ENCODE peak calls at places on chromosome 18, in ten cellular contexts. S is CD8-positive, alpha-beta T cell; X is trophoblast cell; O is suprapubic skin; R is uterus; A is upper lobe of left lung; Q is IMR-90; Y is K562; D is stomach; I is HCT116. G is an unnamed sample. For H3K9me3 and H3K4me1, the result is how much of the 10 kb centered on the place peaks cover.

GRCh38 chr18:12742453-12742852 is 39.6 kb downstream of the PSMG2 start:
- DNase-seq in S (no peak), X (no peak), O (no peak), R (no peak), A (no peak), Q (peak), Y (no peak), D (no peak), I (no peak), G (no peak)

GRCh38 chr18:49359732-49360444 is 100.6 kb downstream of the DYM start:
- DNase-seq in S (no peak), X (no peak), O (no peak), R (no peak), A (no peak), Q (peak), Y (no peak), D (no peak), I (no peak), G (no peak)

GRCh38 chr18:27057459-27058302 is 127.4 kb downstream of the CHST9 start:
- DNase-seq in S (no peak), X (no peak), O (no peak), R (no peak), A (no peak), Q (no peak), Y (no peak), D (no peak), I (no peak), G (no peak)

GRCh38 chr18:78781601-78781960 is 198.0 kb upstream of the SALL3 start:
- DNase-seq in S (no peak), X (no peak), O (peak), R (no peak), A (peak), Q (no peak), Y (no peak), D (peak), I (no peak), G (no peak)

GRCh38 chr18:70181725-70182124 is 23.8 kb downstream of the RTTN start:
- DNase-seq in S (no peak), X (no peak), O (no peak), R (no peak), A (no peak), Q (no peak), Y (no peak), D (no peak), I (no peak), G (no peak)

GRCh38 chr18:48785686-48786470 is 164.9 kb downstream of the SMAD7 start:
- DNase-seq in S (no peak), X (no peak), O (peak), R (no peak), A (no peak), Q (no peak), Y (no peak), D (no peak), I (no peak), G (no peak)

GRCh38 chr18:63683152-63683551 is 19.6 kb upstream of the SERPINB11 start:
- DNase-seq in S (no peak), X (peak), O (no peak), R (no peak), A (no peak), Q (peak), Y (no peak), D (peak), I (no peak), G (no peak)

GRCh38 chr18:38033282-38033681 is 467.7 kb upstream of the CELF4 start:
- DNase-seq in S (no peak), X (no peak), O (no peak), R (no peak), A (no peak), Q (no peak), Y (no peak), D (no peak), I (no peak), G (no peak)

GRCh38 chr18:23384778-23385736 is 68.0 kb upstream of the RIOK3 start:
- DNase-seq in S (no peak), X (no peak), O (no peak), R (no peak), A (no peak), Q (no peak), Y (no peak), D (no peak), I (no peak), G (peak)

GRCh38 chr18:50507120-50507590 is 52.7 kb upstream of the MAPK4 start:
- DNase-seq in S (no peak), X (peak), O (no peak), R (no peak), A (no peak), Q (no peak), Y (peak), D (peak), I (no peak), G (peak)

DNA sequence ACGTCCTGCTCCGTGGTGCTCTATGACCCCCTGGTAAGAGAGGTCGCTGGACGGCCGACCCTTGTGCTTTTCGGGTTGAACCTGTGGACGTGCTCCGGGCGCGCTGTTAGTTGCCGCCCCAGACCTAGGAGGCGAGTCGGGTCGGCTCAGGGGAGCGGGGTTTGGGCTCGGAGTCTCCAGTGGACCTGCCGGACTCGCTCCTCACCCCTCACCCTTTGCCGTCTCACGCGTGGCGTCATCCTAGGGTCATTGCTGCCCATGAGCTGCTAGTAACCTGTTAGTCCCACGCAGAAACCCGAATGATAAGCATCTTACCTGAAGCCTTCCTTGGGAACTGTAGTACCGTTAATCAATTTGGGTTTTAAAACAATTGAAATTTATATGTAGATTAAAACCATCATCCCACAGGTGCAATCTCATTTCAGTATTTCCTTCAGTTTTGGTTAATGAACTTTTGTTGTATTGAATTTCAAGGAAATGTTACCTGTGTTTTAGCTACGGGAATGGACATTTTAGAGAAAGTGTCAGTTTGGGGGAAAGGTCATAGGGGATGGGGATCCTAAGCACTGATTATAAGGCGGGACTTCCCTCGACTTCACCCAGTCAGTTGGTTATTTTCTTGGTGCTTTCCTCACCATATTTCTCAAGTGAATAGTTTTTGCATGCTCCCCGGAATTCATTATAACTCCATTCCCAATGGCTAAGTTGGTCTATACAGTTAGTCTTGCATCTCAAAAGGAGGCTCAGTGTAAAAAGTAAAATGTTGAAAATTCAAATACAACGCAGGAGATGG is 536 bp downstream of the ELP2 start:
- DNase-seq in S (no peak), X (no peak), O (no peak), R (no peak), A (peak), Q (peak), Y (peak), D (no peak), I (no peak), G (no peak)
- H3K27ac ChIP-seq in S (peak), X (peak), O (peak), R (peak), A (peak), Q (peak), Y (peak), D (peak), I (peak), G (peak)

GRCh38 chr18:8821531-8821930 is 116.2 kb downstream of the MTCL1 start:
- DNase-seq in S (no peak), X (no peak), O (no peak), R (no peak), A (no peak), Q (no peak), Y (no peak), D (no peak), I (no peak), G (no peak)
- H3K9me3 ChIP-seq in S (under half), X (under half), O (under half), R (under half), A (under half), Q (under half), Y (under half), D (under half), I (under half), G (under half)

GRCh38 chr18:21074336-21075323 is 37.0 kb downstream of the ROCK1 start:
- DNase-seq in S (no peak), X (peak), O (no peak), R (no peak), A (no peak), Q (no peak), Y (no peak), D (no peak), I (peak), G (no peak)
- H3K4me1 ChIP-seq in S (half or more), X (under half), O (under half), R (under half), A (half or more), Q (under half), Y (under half), D (half or more), I (under half), G (under half)

GRCh38 chr18:7946724-7947377 is 379.7 kb downstream of the PTPRM start:
- DNase-seq in S (no peak), X (no peak), O (no peak), R (no peak), A (no peak), Q (peak), Y (no peak), D (peak), I (peak), G (peak)
- H3K27ac ChIP-seq in S (no peak), X (no peak), O (no peak), R (peak), A (peak), Q (peak), Y (no peak), D (peak), I (peak), G (peak)

DNA sequence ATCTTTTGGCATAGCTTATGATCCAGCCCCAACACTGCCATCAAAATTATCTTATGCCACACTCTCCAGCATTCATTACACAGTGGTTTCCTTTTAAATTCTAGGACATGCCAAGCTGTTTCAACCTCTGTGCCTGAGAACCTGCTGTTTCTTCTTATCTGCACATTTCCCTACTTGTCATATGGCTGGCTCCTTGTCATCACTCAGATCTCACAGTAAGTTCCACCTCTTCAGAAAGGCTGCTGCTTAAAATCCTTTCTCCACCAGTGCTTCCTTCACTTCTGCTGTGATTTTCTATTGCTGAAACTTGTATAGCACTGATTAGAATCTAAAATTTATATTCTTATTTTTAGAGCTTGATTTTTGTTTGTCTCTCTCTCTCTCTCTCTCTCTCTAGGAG is 43.4 kb downstream of the MC4R start:
- DNase-seq in S (no peak), X (no peak), O (no peak), R (no peak), A (no peak), Q (no peak), Y (no peak), D (no peak), I (no peak), G (no peak)
- H3K9me3 ChIP-seq in S (under half), X (under half), O (under half), R (under half), A (under half), Q (under half), Y (under half), D (under half), I (under half), G (under half)